ENCODE peak calls at places on chromosomes 16 and 17, in eight cellular contexts. L is astrocyte, M is fibroblast of lung, T is neural progenitor cell, O is GM23248, V is OCI-LY7, G is neuronal stem cell, U is keratinocyte. F is an unnamed sample.

GRCh38 chr16:57923418-57923817 is 47.5 kb downstream of the CNGB1 start:
- DNase-seq in U (no peak), M (no peak), G (no peak), L (no peak), O (no peak), V (no peak), T (no peak), F (no peak)

GRCh38 chr17:43766413-43767052 is 7.9 kb upstream of the SOST start:
- DNase-seq in T (peak), V (peak), O (peak), L (peak), M (peak), G (peak), U (no peak), F (peak)

GRCh38 chr17:82127315-82127595 is 29.2 kb upstream of the FASN start:
- DNase-seq in V (no peak), U (no peak), M (no peak), G (no peak), L (no peak), T (no peak), O (no peak), F (no peak)

GRCh38 chr16:13148836-13149235 is 247.4 kb downstream of the SHISA9 start:
- DNase-seq in L (no peak), G (no peak), T (no peak), U (no peak), M (no peak), V (no peak), O (no peak), F (no peak)

GRCh38 chr16:27980076-27980775 is 83.3 kb downstream of the GSG1L start:
- DNase-seq in V (no peak), L (no peak), O (no peak), G (no peak), U (no peak), T (no peak), M (no peak), F (no peak)

GRCh38 chr17:80596760-80597608 is 52.3 kb downstream of the RPTOR start:
- DNase-seq in L (peak), U (no peak), G (no peak), M (no peak), T (no peak), O (peak), V (no peak), F (peak)

GRCh38 chr16:85963746-85964370 is 64.9 kb downstream of the IRF8 start:
- DNase-seq in M (peak), G (no peak), L (peak), O (peak), V (no peak), U (no peak), T (no peak), F (no peak)

GRCh38 chr17:35917519-35918213 is 12.9 kb downstream of the RDM1 start:
- DNase-seq in T (no peak), M (no peak), L (no peak), G (no peak), O (no peak), V (no peak), U (no peak), F (no peak)

GRCh38 chr17:68981288-68981687 is 26.1 kb upstream of the ABCA8 start:
- DNase-seq in M (peak), L (peak), O (peak), V (no peak), U (no peak), G (no peak), T (no peak), F (peak)

GRCh38 chr17:29574732-29575510 is 6.4 kb downstream of the TP53I13 start:
- DNase-seq in V (no peak), M (no peak), G (no peak), U (no peak), T (no peak), L (no peak), O (no peak), F (no peak)

GRCh38 chr16:89562939-89563338 is 2.5 kb downstream of the RPL13 start:
- DNase-seq in M (no peak), L (no peak), V (no peak), T (no peak), O (no peak), G (no peak), U (no peak), F (no peak)

GRCh38 chr16:50591800-50592771 is 43.9 kb downstream of the NKD1 start:
- DNase-seq in M (no peak), O (no peak), U (no peak), L (no peak), G (no peak), T (no peak), V (no peak), F (peak)

GRCh38 chr17:73145641-73146040 is 19.2 kb upstream of the SSTR2 start:
- DNase-seq in M (no peak), O (no peak), L (no peak), T (no peak), V (no peak), U (no peak), G (no peak), F (no peak)

GRCh38 chr16:678858-679807 is 1.1 kb upstream of the STUB1 start:
- DNase-seq in V (peak), T (peak), M (peak), L (peak), O (peak), G (peak), U (no peak), F (peak)

GRCh38 chr17:73795730-73796129 is 151.5 kb upstream of the SDK2 start:
- DNase-seq in M (no peak), L (no peak), G (no peak), V (no peak), T (no peak), O (no peak), U (no peak), F (peak)

GRCh38 chr17:76695059-76695892 is 15.5 kb downstream of the MXRA7 start:
- DNase-seq in M (no peak), V (no peak), L (no peak), U (no peak), O (peak), G (no peak), T (no peak), F (no peak)
- H2AFZ ChIP-seq in M (no peak), V (no peak), L (no peak), U (no peak), O (no peak), G (no peak), T (no peak), F (no peak)

GRCh38 chr17:48605991-48606891 is 1.5 kb upstream of the HOXB6 start:
- DNase-seq in O (no peak), V (no peak), M (no peak), L (no peak), G (no peak), U (no peak), T (peak), F (no peak)

GRCh38 chr17:48604770-48605329 is at the start of gene HOXB6:
- DNase-seq in V (no peak), T (no peak), U (no peak), O (peak), G (no peak), L (no peak), M (no peak), F (peak)

GRCh38 chr17:48605409-48605864 is 651 bp upstream of the HOXB6 start:
- DNase-seq in T (no peak), L (no peak), V (no peak), G (no peak), O (no peak), U (no peak), M (no peak), F (no peak)

GRCh38 chr17:48601528-48602430 is 3.0 kb downstream of the HOXB6 start:
- DNase-seq in G (no peak), V (no peak), U (no peak), L (no peak), O (no peak), M (no peak), T (no peak), F (no peak)

DNA sequence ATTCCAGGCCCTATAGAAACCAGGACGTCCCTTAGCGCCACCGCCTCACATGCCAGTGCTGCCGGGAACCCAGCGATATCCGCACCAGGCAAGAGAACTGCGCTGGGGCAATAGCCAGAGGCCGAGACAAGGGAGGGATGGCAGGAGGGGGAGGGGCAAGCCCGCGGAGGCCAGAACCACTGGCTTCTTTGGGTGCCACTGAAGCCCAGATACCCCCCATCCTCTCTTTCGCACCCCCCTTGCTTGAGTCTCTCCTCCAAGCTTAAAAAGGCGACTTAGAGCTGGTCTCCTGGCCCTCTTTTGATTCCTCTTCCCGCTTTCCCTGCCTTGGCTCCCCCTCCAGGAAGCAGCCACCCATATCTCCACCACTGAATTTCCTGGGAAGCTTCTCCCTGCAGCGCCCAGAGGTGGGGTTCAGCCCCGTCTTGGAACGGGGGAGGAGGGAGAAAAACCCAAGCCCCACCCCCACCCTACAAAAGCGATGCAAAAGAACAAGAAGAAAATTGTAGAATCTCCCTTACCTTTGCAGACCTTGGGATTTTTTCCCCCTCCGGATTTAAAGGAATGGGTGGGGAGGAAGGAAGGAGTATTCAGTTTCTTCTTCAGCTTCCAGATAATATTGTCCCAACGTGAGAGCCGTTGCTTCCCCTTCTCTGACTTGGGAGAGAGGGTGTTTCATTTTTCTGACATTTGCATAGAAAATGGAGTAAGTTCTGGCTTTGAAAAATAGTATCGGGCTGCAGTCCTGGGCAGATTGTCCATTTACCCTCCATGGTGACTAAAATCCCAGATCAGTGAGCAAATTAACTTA is 622 bp downstream of the HOXB6 start:
- DNase-seq in O (peak), L (no peak), U (no peak), T (no peak), M (no peak), V (no peak), G (no peak), F (peak)
- H2AFZ ChIP-seq in O (peak), L (no peak), U (peak), T (no peak), M (no peak), V (no peak), G (no peak), F (peak)

GRCh38 chr17:7383371-7383741 is 2.5 kb downstream of the TNK1 start:
- DNase-seq in U (no peak), M (no peak), G (no peak), L (no peak), T (no peak), V (no peak), O (no peak), F (no peak)

GRCh38 chr17:7383742-7384488 is 3.0 kb downstream of the TNK1 start:
- DNase-seq in G (no peak), L (peak), V (peak), T (peak), O (peak), U (no peak), M (no peak), F (no peak)

GRCh38 chr17:7382901-7383300 is 2.0 kb downstream of the TNK1 start:
- DNase-seq in L (no peak), T (no peak), M (no peak), U (no peak), V (no peak), G (no peak), O (no peak), F (no peak)

GRCh38 chr17:7380855-7381683 is at the start of gene TNK1:
- DNase-seq in O (peak), G (no peak), T (peak), M (no peak), L (no peak), U (no peak), V (no peak), F (peak)

GRCh38 chr17:7384489-7385081 is 3.7 kb downstream of the TNK1 start:
- DNase-seq in L (no peak), G (no peak), M (no peak), T (no peak), U (no peak), O (no peak), V (peak), F (no peak)
- H2AFZ ChIP-seq in L (peak), G (peak), M (no peak), T (peak), U (no peak), O (no peak), V (peak), F (no peak)

DNA sequence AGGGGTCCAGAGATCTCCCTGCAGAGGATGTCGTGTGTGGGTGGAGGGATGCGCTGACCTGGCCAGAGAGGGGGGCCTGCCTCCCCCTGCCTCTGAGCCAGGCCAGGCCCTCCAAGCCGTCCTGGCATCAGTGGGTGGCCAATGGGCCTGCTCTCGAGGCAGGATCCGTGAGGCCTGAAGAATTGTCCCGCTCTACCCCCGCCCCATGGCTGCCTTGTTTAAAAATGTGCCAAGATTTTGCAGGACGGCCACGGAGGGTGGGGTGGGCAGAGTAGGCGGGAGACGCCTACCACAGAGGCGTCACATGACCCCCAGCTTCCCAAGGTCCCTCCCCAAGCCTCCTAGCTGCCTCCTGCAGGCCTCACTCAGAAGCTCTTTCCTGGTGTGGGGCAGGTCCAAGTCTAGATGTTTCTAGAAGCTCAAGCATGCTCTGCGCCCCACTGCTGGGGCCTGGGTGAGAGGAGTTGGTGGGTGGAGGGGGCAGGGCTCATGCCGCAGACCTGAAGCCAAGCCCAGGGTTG is 69.5 kb downstream of the ENGASE start:
- DNase-seq in U (no peak), G (no peak), T (no peak), M (no peak), L (no peak), V (no peak), O (no peak), F (no peak)
- H2AFZ ChIP-seq in U (no peak), G (no peak), T (no peak), M (no peak), L (no peak), V (no peak), O (no peak), F (no peak)